ENCODE peak calls at places on chromosomes 13 and 19, in eight cellular contexts. A, T, J, P, C, N, Q and Y are unnamed samples.

GRCh38 chr13:48866204-48866603 is 109.5 kb upstream of the FNDC3A start:
- DNase-seq in A (no peak), T (peak; percentile 39), J (no peak), P (no peak), C (no peak), N (no peak), Q (no peak), Y (no peak)

GRCh38 chr13:65112123-65113075 is 2117.7 kb downstream of the PCDH9 start:
- DNase-seq in A (no peak), T (no peak), J (no peak), P (no peak), C (no peak), N (no peak), Q (no peak), Y (no peak)

GRCh38 chr19:56126983-56127780 is 6.1 kb upstream of the ZNF787 start:
- DNase-seq in A (no peak), T (peak; percentile 63), J (no peak), P (no peak), C (no peak), N (no peak), Q (no peak), Y (no peak)

GRCh38 chr19:7738023-7738422 is 6.1 kb upstream of the CLEC4G start:
- DNase-seq in A (no peak), T (no peak), J (no peak), P (no peak), C (no peak), N (no peak), Q (no peak), Y (no peak)

GRCh38 chr19:6101291-6101690 is 9.0 kb downstream of the RFX2 start:
- DNase-seq in A (no peak), T (no peak), J (no peak), P (no peak), C (no peak), N (no peak), Q (no peak), Y (no peak)

GRCh38 chr19:518292-519231 is 11.3 kb downstream of the TPGS1 start:
- DNase-seq in A (peak; percentile 53), T (no peak), J (no peak), P (no peak), C (no peak), N (peak; percentile 71), Q (no peak), Y (no peak)

GRCh38 chr13:111634410-111634809 is 314.0 kb downstream of the TEX29 start:
- DNase-seq in A (no peak), T (no peak), J (no peak), P (no peak), C (no peak), N (no peak), Q (no peak), Y (no peak)

GRCh38 chr19:47444388-47444821 is 25.1 kb upstream of the MEIS3 start:
- DNase-seq in A (peak; percentile 27), T (peak; percentile 48), J (no peak), P (no peak), C (no peak), N (no peak), Q (no peak), Y (no peak)

GRCh38 chr19:32471095-32471494 is 65.5 kb downstream of the DPY19L3 start:
- DNase-seq in A (no peak), T (no peak), J (no peak), P (peak; percentile 54), C (no peak), N (no peak), Q (no peak), Y (peak; percentile 45)

GRCh38 chr19:43779820-43780219 is 953 bp downstream of the KCNN4 start:
- DNase-seq in A (no peak), T (no peak), J (no peak), P (no peak), C (no peak), N (no peak), Q (no peak), Y (no peak)

GRCh38 chr19:47529018-47529742 is 14.3 kb upstream of the NAPA start:
- DNase-seq in A (no peak), T (no peak), J (no peak), P (no peak), C (no peak), N (no peak), Q (no peak), Y (no peak)

GRCh38 chr19:13846533-13847032 is 30.4 kb upstream of the NANOS3 start:
- DNase-seq in A (peak; percentile 99), T (peak; percentile 85), J (peak; percentile 97), P (peak; percentile 87), C (peak; percentile 54), N (peak; percentile 93), Q (peak; percentile 80), Y (peak; percentile 48)

GRCh38 chr13:18964942-18965341 is 216.7 kb downstream of the TUBA3C start:
- DNase-seq in A (no peak), T (no peak), J (no peak), P (no peak), C (no peak), N (no peak), Q (no peak), Y (no peak)

GRCh38 chr13:109162248-109163051 is 533.0 kb downstream of the MYO16 start:
- DNase-seq in A (no peak), T (peak; percentile 97), J (no peak), P (no peak), C (no peak), N (no peak), Q (no peak), Y (no peak)

GRCh38 chr19:55165952-55166529 is 372 bp downstream of the DNAAF3 start:
- DNase-seq in A (peak; percentile 50), T (peak; percentile 27), J (no peak), P (peak; percentile 54), C (no peak), N (peak; percentile 74), Q (peak; percentile 53), Y (peak; percentile 54)

GRCh38 chr19:42540071-42540553 is 11.8 kb upstream of the CEACAM1 start:
- DNase-seq in A (no peak), T (no peak), J (no peak), P (no peak), C (no peak), N (no peak), Q (no peak), Y (no peak)

GRCh38 chr19:10797541-10798256 is 38.3 kb downstream of the TMED1 start:
- DNase-seq in A (peak; percentile 75), T (no peak), J (no peak), P (no peak), C (no peak), N (no peak), Q (no peak), Y (no peak)

GRCh38 chr13:99067160-99067985 is 89.5 kb upstream of the DOCK9 start:
- DNase-seq in A (no peak), T (no peak), J (no peak), P (no peak), C (no peak), N (no peak), Q (no peak), Y (no peak)
- H3K27ac ChIP-seq in A (no peak overlapping the region), T (no peak overlapping the region), J (no peak overlapping the region), P (peak overlapping the region; percentile 18), C (no peak overlapping the region), N (peak overlapping the region; percentile 68), Q (no peak overlapping the region), Y (no peak overlapping the region)

GRCh38 chr13:75641026-75641425 is 4.9 kb downstream of the LMO7 start:
- DNase-seq in A (no peak), T (no peak), J (no peak), P (no peak), C (no peak), N (no peak), Q (no peak), Y (no peak)
- H3K27ac ChIP-seq in A (no peak overlapping the region), T (no peak overlapping the region), J (no peak overlapping the region), P (no peak overlapping the region), C (no peak overlapping the region), N (no peak overlapping the region), Q (no peak overlapping the region), Y (no peak overlapping the region)

GRCh38 chr13:79642596-79642995 is 161.6 kb downstream of the NDFIP2 start:
- DNase-seq in A (no peak), T (no peak), J (no peak), P (no peak), C (no peak), N (no peak), Q (no peak), Y (no peak)

GRCh38 chr13:79648191-79648590 is 167.2 kb downstream of the NDFIP2 start:
- DNase-seq in A (no peak), T (no peak), J (no peak), P (no peak), C (no peak), N (no peak), Q (no peak), Y (no peak)

GRCh38 chr13:79646880-79647279 is 165.9 kb downstream of the NDFIP2 start:
- DNase-seq in A (no peak), T (no peak), J (no peak), P (no peak), C (no peak), N (no peak), Q (no peak), Y (no peak)

GRCh38 chr13:79645569-79645968 is 164.6 kb downstream of the NDFIP2 start:
- DNase-seq in A (no peak), T (no peak), J (no peak), P (no peak), C (no peak), N (no peak), Q (no peak), Y (no peak)

GRCh38 chr13:79647518-79647917 is 166.6 kb downstream of the NDFIP2 start:
- DNase-seq in A (no peak), T (no peak), J (no peak), P (no peak), C (no peak), N (no peak), Q (no peak), Y (no peak)
- H3K27ac ChIP-seq in A (no peak overlapping the region), T (no peak overlapping the region), J (no peak overlapping the region), P (no peak overlapping the region), C (no peak overlapping the region), N (no peak overlapping the region), Q (no peak overlapping the region), Y (no peak overlapping the region)

GRCh38 chr13:50576156-50576555 is 267.3 kb downstream of the DLEU7 start:
- DNase-seq in A (no peak), T (no peak), J (no peak), P (no peak), C (no peak), N (no peak), Q (peak; percentile 79), Y (no peak)

GRCh38 chr13:50574731-50575130 is 268.8 kb downstream of the DLEU7 start:
- DNase-seq in A (no peak), T (no peak), J (no peak), P (no peak), C (no peak), N (no peak), Q (no peak), Y (no peak)

GRCh38 chr13:50575138-50575537 is 268.4 kb downstream of the DLEU7 start:
- DNase-seq in A (no peak), T (no peak), J (no peak), P (no peak), C (no peak), N (no peak), Q (no peak), Y (no peak)

GRCh38 chr13:50572129-50572528 is 271.4 kb downstream of the DLEU7 start:
- DNase-seq in A (no peak), T (no peak), J (no peak), P (no peak), C (no peak), N (no peak), Q (no peak), Y (no peak)

DNA sequence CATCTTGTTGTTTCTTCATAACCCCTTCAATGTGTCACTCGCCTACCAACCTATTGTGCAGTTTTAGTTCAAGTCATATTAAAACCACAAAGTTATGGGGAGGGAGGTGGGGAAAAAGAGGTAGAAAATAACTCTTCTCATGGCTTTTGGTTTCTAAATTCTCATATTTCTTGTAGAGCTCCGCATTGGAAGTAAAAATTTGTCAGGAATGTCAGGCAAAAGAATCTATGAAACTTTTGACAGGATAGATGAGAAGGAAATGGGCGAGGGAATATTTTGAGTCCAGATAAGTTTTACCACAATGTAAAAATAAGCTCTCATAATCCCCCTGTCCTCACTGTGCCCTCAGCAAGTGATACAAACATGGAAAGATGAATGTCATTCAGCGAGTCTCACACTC is 270.4 kb downstream of the DLEU7 start:
- DNase-seq in A (no peak), T (no peak), J (no peak), P (no peak), C (no peak), N (no peak), Q (no peak), Y (no peak)
- H3K27ac ChIP-seq in A (no peak overlapping the region), T (no peak overlapping the region), J (no peak overlapping the region), P (no peak overlapping the region), C (no peak overlapping the region), N (no peak overlapping the region), Q (no peak overlapping the region), Y (no peak overlapping the region)